ENCODE peak calls at places on chromosomes 2 and 18, in seven cellular contexts. I, C, K, Z, N, S and U are unnamed samples.

GRCh38 chr2:75375646-75376582 is 176.6 kb upstream of the TACR1 start:
- DNase-seq in I (no peak), N (no peak), S (no peak), Z (no peak), K (no peak), C (no peak), U (no peak)

GRCh38 chr2:234254783-234255521 is 204.4 kb downstream of the SPP2 start:
- DNase-seq in K (no peak), S (no peak), I (no peak), Z (no peak), N (no peak), C (no peak), U (no peak)

GRCh38 chr18:23259701-23260661 is 124.7 kb downstream of the CABLES1 start:
- DNase-seq in S (no peak), N (no peak), I (peak; percentile 56), K (peak; percentile 80), Z (no peak), C (peak; percentile 74), U (no peak)

GRCh38 chr2:29223851-29224692 is 108.9 kb downstream of the CLIP4 start:
- DNase-seq in K (peak; percentile 73), N (no peak), S (no peak), I (no peak), Z (no peak), C (no peak), U (no peak)

GRCh38 chr18:78160961-78161656 is 818.5 kb upstream of the SALL3 start:
- DNase-seq in N (no peak), K (no peak), I (no peak), S (no peak), C (no peak), Z (no peak), U (no peak)

GRCh38 chr18:13973061-13973460 is 57.7 kb upstream of the MC2R start:
- DNase-seq in C (no peak), K (no peak), S (no peak), N (no peak), Z (no peak), I (no peak), U (no peak)

GRCh38 chr18:58013241-58014211 is 30.5 kb upstream of the NEDD4L start:
- DNase-seq in C (no peak), I (peak; percentile 99), K (no peak), Z (no peak), N (no peak), S (no peak), U (no peak)

GRCh38 chr18:26468931-26469340 is 79.4 kb downstream of the KCTD1 start:
- DNase-seq in C (peak; percentile 60), K (peak; percentile 65), Z (no peak), S (no peak), I (peak; percentile 36), N (peak; percentile 28), U (no peak)

GRCh38 chr2:200314976-200315567 is 8.6 kb downstream of the SPATS2L start:
- DNase-seq in I (no peak), K (no peak), Z (no peak), S (no peak), C (no peak), N (no peak), U (no peak)

GRCh38 chr2:213089438-213089837 is 62.0 kb downstream of the IKZF2 start:
- DNase-seq in Z (no peak), K (no peak), S (no peak), I (no peak), C (no peak), N (no peak), U (no peak)

GRCh38 chr2:168165418-168165817 is 82.0 kb downstream of the STK39 start:
- DNase-seq in Z (no peak), K (no peak), N (no peak), I (no peak), C (no peak), S (no peak), U (no peak)
- TF ChIP-seq TAF1 in Z (no peak), K (no peak), N (no peak), I (no peak), C (no peak), S (no peak), U (no peak)

DNA sequence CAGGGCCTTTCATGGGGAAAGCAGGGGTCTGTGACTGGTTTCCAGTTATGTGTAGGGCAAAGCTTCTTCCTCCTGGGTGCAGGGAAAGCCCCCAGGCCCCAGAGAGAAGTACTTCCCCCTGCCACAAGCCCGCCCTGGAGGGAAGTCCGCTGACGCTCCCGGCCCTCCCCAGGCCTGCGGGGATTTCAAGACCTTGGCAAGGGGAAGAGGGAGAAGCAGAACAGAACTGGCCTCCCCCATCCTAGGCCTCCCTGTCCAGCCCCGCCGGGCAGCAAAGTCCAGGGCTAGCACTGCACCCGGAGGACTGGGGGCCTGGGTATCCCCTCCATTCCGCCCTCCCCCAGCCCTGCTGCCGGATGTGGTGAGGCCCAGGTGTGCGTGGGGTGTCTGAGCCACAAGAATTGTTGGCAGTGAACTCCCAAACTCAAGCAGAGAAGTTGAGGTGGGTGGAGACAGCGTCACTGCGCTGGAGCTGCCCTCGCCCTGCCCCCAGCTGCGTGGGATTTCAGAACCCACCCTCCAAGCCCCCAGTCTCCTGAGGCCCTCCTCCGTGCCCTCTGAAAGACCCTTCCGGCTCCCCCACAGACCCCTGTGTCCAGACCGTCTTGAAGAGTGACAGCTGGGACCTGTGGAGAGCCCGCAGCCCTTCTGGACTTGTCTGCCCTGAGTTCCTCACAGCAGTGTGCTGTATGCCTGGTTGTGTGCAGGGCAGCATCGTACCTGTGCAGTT is 1.1 kb upstream of the DUSP2 start:
- DNase-seq in S (no peak), C (peak; percentile 64), K (peak; percentile 57), N (peak; percentile 83), I (no peak), Z (peak; percentile 70), U (peak; percentile 87)
- TF ChIP-seq TAF1 in S (no peak), C (no peak), K (no peak), N (no peak), I (no peak), Z (peak; percentile 41), U (peak; percentile 17)

DNA sequence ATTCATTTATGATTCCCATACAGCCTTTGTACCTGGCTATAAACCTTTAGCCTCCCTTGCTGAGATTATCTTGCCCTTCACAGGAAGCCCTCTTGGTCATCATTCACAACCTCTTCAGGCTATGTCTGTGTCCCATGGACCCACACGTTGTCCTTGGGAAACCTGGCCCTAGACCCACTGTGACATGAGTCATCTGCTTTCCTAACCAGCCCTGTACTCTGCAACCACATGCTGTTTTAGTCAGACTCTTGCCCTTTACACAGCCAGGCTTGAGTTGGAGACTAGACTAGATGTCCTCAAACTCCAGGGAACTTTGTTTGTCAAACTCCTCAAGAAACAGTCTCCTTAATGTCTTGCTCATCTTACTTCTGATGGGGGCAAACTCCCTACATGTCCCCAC is 229.3 kb upstream of the ZSWIM2 start:
- DNase-seq in K (no peak), S (no peak), C (no peak), I (peak; percentile 23), N (no peak), Z (no peak), U (no peak)
- TF ChIP-seq TAF1 in K (no peak), S (no peak), C (no peak), I (no peak), N (no peak), Z (no peak), U (no peak)

GRCh38 chr2:73856214-73856613 is 27.5 kb downstream of the STAMBP start:
- DNase-seq in K (no peak), S (no peak), I (no peak), N (no peak), C (no peak), Z (no peak), U (no peak)
- TF ChIP-seq TAF1 in K (no peak), S (no peak), I (no peak), N (no peak), C (no peak), Z (no peak), U (no peak)

DNA sequence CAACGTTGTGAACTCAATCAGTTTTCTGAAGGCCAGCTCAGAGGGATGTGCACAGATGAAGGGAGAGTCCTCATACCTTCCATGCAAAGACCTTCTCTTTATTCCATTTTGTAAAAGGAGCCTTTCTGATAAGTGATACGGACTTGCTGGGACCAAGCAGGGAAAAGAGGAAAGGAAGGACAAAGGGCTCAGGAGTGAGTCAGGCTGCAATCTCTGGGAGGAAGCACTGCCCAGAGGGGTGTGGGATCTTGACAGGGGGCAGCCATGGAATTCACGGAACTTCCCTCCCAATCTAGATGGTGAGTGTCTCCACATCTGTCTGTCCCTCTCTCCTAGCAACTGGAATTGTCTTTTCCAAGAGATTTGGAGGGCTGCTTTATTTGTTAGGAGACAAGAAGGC is 281.4 kb upstream of the CELF4 start:
- DNase-seq in N (no peak), S (no peak), I (no peak), K (no peak), Z (no peak), C (no peak), U (no peak)
- TF ChIP-seq TAF1 in N (no peak), S (no peak), I (no peak), K (no peak), Z (no peak), C (no peak), U (no peak)

GRCh38 chr2:74267068-74267467 is 68.7 kb downstream of the MTHFD2 start:
- DNase-seq in Z (no peak), K (no peak), N (peak; percentile 45), S (no peak), I (peak; percentile 57), C (peak; percentile 61), U (no peak)
- TF ChIP-seq TAF1 in Z (no peak), K (no peak), N (no peak), S (no peak), I (no peak), C (no peak), U (no peak)